ENCODE peak calls at places on chromosomes 13 and 19, in eight cellular contexts. A is RKO; N is HEK293T; F is sciatic nerve; M is fibroblast of mammary gland; E is DMS53; V is stimulated activated CD4-positive, alpha-beta T cell treated with anti-CD3 and anti-CD28 coated beads, Interleukin-2, amount 100 ng/mL, for 48 hours; B is left ventricle myocardium superior. I is an unnamed sample.
A peak's percentile ranks its signal among the peaks of the same experiment; 100 is the strongest.

GRCh38 chr13:73254827-73255226 is 196.0 kb downstream of the KLF5 start:
- DNase-seq in A (no peak), N (peak; percentile 7), F (no peak), M (no peak), E (no peak), V (no peak), B (no peak), I (no peak)

GRCh38 chr13:44393391-44393790 is 19.8 kb downstream of the SERP2 start:
- DNase-seq in A (no peak), N (no peak), F (no peak), M (no peak), E (no peak), V (no peak), B (no peak), I (no peak)

GRCh38 chr13:21069561-21070004 is 8.2 kb upstream of the LATS2 start:
- DNase-seq in A (peak; percentile 82), N (no peak), F (peak; percentile 80), M (peak; percentile 98), E (no peak), V (no peak), B (peak; percentile 55), I (no peak)

GRCh38 chr13:48078251-48078656 is 16.6 kb downstream of the MED4 start:
- DNase-seq in A (peak; percentile 12), N (no peak), F (no peak), M (no peak), E (peak; percentile 27), V (no peak), B (no peak), I (no peak)

GRCh38 chr13:26529441-26529840 is 28.0 kb upstream of the WASF3 start:
- DNase-seq in A (peak; percentile 68), N (peak; percentile 44), F (no peak), M (peak; percentile 62), E (peak; percentile 37), V (peak; percentile 10), B (peak; percentile 39), I (no peak)

GRCh38 chr13:46184277-46184699 is 2.3 kb upstream of the LCP1 start:
- DNase-seq in A (peak; percentile 29), N (peak; percentile 59), F (no peak), M (peak; percentile 11), E (peak; percentile 36), V (peak; percentile 75), B (peak; percentile 51), I (no peak)

GRCh38 chr19:38699027-38699346 is 45.3 kb downstream of the CAPN12 start:
- DNase-seq in A (no peak), N (no peak), F (no peak), M (no peak), E (no peak), V (no peak), B (no peak), I (no peak)

GRCh38 chr13:34347784-34348573 is 530.0 kb downstream of the RFC3 start:
- DNase-seq in A (no peak), N (no peak), F (no peak), M (no peak), E (peak; percentile 97), V (no peak), B (no peak), I (no peak)

GRCh38 chr13:110405597-110406450 is 98.7 kb downstream of the COL4A2 start:
- DNase-seq in A (no peak), N (no peak), F (no peak), M (peak; percentile 69), E (no peak), V (no peak), B (no peak), I (no peak)

GRCh38 chr19:55086730-55087541 is 11.3 kb downstream of the EPS8L1 start:
- DNase-seq in A (no peak), N (no peak), F (peak; percentile 91), M (peak; percentile 92), E (peak; percentile 86), V (peak; percentile 47), B (peak; percentile 97), I (peak; percentile 95)

GRCh38 chr19:39919976-39920375 is 14.5 kb downstream of the FCGBP start:
- DNase-seq in A (no peak), N (no peak), F (no peak), M (no peak), E (no peak), V (no peak), B (no peak), I (peak; percentile 28)

GRCh38 chr13:96052655-96053002 is 572 bp downstream of the UGGT2 start:
- DNase-seq in A (peak; percentile 88), N (peak; percentile 37), F (no peak), M (peak; percentile 82), E (peak; percentile 61), V (no peak), B (no peak), I (no peak)

GRCh38 chr19:53873451-53874383 is 6.0 kb downstream of the MYADM start:
- DNase-seq in A (no peak), N (no peak), F (no peak), M (no peak), E (no peak), V (no peak), B (no peak), I (no peak)

GRCh38 chr19:23378948-23379347 is 16.3 kb downstream of the ZNF91 start:
- DNase-seq in A (no peak), N (no peak), F (no peak), M (no peak), E (no peak), V (no peak), B (no peak), I (no peak)

GRCh38 chr13:31775686-31776085 is 36.4 kb downstream of the RXFP2 start:
- DNase-seq in A (no peak), N (no peak), F (peak; percentile 64), M (peak; percentile 76), E (no peak), V (no peak), B (peak; percentile 50), I (no peak)

GRCh38 chr13:34731486-34731885 is 210.6 kb upstream of the NBEA start:
- DNase-seq in A (no peak), N (no peak), F (no peak), M (no peak), E (peak; percentile 7), V (no peak), B (no peak), I (no peak)

GRCh38 chr13:27788271-27788670 is 4.0 kb upstream of the GSX1 start:
- DNase-seq in A (no peak), N (no peak), F (no peak), M (no peak), E (no peak), V (no peak), B (no peak), I (no peak)

GRCh38 chr19:35247526-35248309 is 1.1 kb upstream of the LSR start:
- DNase-seq in A (peak; percentile 89), N (peak; percentile 78), F (no peak), M (no peak), E (peak; percentile 99), V (peak; percentile 47), B (peak; percentile 60), I (peak; percentile 92)

GRCh38 chr19:19444694-19445155 is 39.2 kb downstream of the GATAD2A start:
- DNase-seq in A (no peak), N (no peak), F (no peak), M (peak; percentile 30), E (no peak), V (no peak), B (no peak), I (no peak)

GRCh38 chr13:75792526-75793187 is 156.5 kb downstream of the LMO7 start:
- DNase-seq in A (no peak), N (no peak), F (no peak), M (no peak), E (no peak), V (no peak), B (no peak), I (no peak)

GRCh38 chr13:79361299-79361698 is 44.8 kb downstream of the RBM26 start:
- DNase-seq in A (no peak), N (no peak), F (no peak), M (peak; percentile 68), E (no peak), V (no peak), B (no peak), I (no peak)

GRCh38 chr13:108060111-108060510 is 155.2 kb downstream of the LIG4 start:
- DNase-seq in A (no peak), N (no peak), F (no peak), M (no peak), E (no peak), V (no peak), B (no peak), I (no peak)

GRCh38 chr19:12913011-12913561 is 6.0 kb downstream of the SYCE2 start:
- DNase-seq in A (no peak), N (peak; percentile 45), F (peak; percentile 82), M (peak; percentile 67), E (peak; percentile 92), V (no peak), B (peak; percentile 86), I (peak; percentile 76)

GRCh38 chr19:43777163-43777700 is 3.5 kb downstream of the KCNN4 start:
- DNase-seq in A (no peak), N (no peak), F (no peak), M (no peak), E (no peak), V (no peak), B (no peak), I (no peak)

GRCh38 chr13:111866731-111867245 is 200.2 kb upstream of the SOX1 start:
- DNase-seq in A (no peak), N (no peak), F (no peak), M (no peak), E (no peak), V (no peak), B (no peak), I (no peak)

GRCh38 chr19:17021793-17022590 is 4.6 kb downstream of the CPAMD8 start:
- DNase-seq in A (no peak), N (no peak), F (no peak), M (peak; percentile 58), E (no peak), V (no peak), B (no peak), I (no peak)

GRCh38 chr13:109422163-109422562 is 364.2 kb downstream of the IRS2 start:
- DNase-seq in A (no peak), N (no peak), F (no peak), M (no peak), E (no peak), V (no peak), B (no peak), I (no peak)

GRCh38 chr13:76884167-76884566 is 2.0 kb downstream of the KCTD12 start:
- DNase-seq in A (peak; percentile 59), N (peak; percentile 82), F (peak; percentile 65), M (peak; percentile 50), E (peak; percentile 63), V (no peak), B (peak; percentile 41), I (peak; percentile 72)

GRCh38 chr13:63198076-63198475 is 1782.4 kb upstream of the PCDH20 start:
- DNase-seq in A (no peak), N (no peak), F (no peak), M (peak; percentile 18), E (peak; percentile 59), V (no peak), B (no peak), I (peak; percentile 77)

GRCh38 chr19:48510421-48511268 is 990 bp downstream of the LMTK3 start:
- DNase-seq in A (peak; percentile 60), N (peak; percentile 69), F (peak; percentile 85), M (peak; percentile 46), E (peak; percentile 83), V (peak; percentile 74), B (peak; percentile 73), I (peak; percentile 75)

GRCh38 chr19:12913871-12914690 is 5.0 kb downstream of the SYCE2 start:
- DNase-seq in A (no peak), N (no peak), F (no peak), M (peak; percentile 48), E (peak; percentile 82), V (no peak), B (no peak), I (no peak)